ENCODE peak calls at places on chromosomes 3 and 15, in nine cellular contexts. H is ovary, K is sigmoid colon, E is stomach, T is transverse colon, X is A549, Y is upper lobe of left lung, G is suprapubic skin, R is GM12878. I is an unnamed sample.

GRCh38 chr15:66007663-66008262 is 138.5 kb downstream of the RAB11A start:
- DNase-seq in H (no peak), K (no peak), E (no peak), T (no peak), X (no peak), Y (no peak), G (no peak), R (peak), I (no peak)

GRCh38 chr3:196431193-196432136 is 762 bp downstream of the UBXN7 start:
- DNase-seq in H (peak), K (peak), E (no peak), T (peak), X (peak), Y (peak), G (no peak), R (no peak), I (no peak)

GRCh38 chr15:65666257-65666656 is 44.5 kb downstream of the SLC24A1 start:
- DNase-seq in H (no peak), K (no peak), E (no peak), T (no peak), X (peak), Y (no peak), G (no peak), R (no peak), I (no peak)

GRCh38 chr3:96331341-96331740 is 483.1 kb upstream of the EPHA6 start:
- DNase-seq in H (no peak), K (no peak), E (no peak), T (no peak), X (peak), Y (no peak), G (no peak), R (no peak), I (no peak)

GRCh38 chr15:75143738-75144334 is 57.8 kb upstream of the C15orf39 start:
- DNase-seq in H (no peak), K (no peak), E (no peak), T (no peak), X (no peak), Y (no peak), G (no peak), R (no peak), I (no peak)

GRCh38 chr15:84001037-84001436 is 234.5 kb upstream of the GOLGA6L4 start:
- DNase-seq in H (no peak), K (no peak), E (no peak), T (no peak), X (no peak), Y (no peak), G (no peak), R (no peak), I (no peak)

GRCh38 chr3:58207954-58208353 is 2.8 kb downstream of the DNASE1L3 start:
- DNase-seq in H (no peak), K (no peak), E (no peak), T (no peak), X (no peak), Y (no peak), G (peak), R (no peak), I (no peak)

GRCh38 chr15:38085104-38085503 is 150.7 kb downstream of the TMCO5A start:
- DNase-seq in H (no peak), K (no peak), E (no peak), T (no peak), X (no peak), Y (no peak), G (no peak), R (peak), I (no peak)

GRCh38 chr3:149879872-149880271 is 66.9 kb downstream of the RNF13 start:
- DNase-seq in H (peak), K (peak), E (peak), T (peak), X (peak), Y (peak), G (peak), R (no peak), I (peak)

GRCh38 chr15:100095896-100096600 is 245.7 kb downstream of the ADAMTS17 start:
- DNase-seq in H (no peak), K (no peak), E (no peak), T (no peak), X (no peak), Y (no peak), G (no peak), R (no peak), I (no peak)

GRCh38 chr3:165464736-165465135 is 268.6 kb upstream of the SLITRK3 start:
- DNase-seq in H (no peak), K (no peak), E (no peak), T (no peak), X (peak), Y (no peak), G (no peak), R (no peak), I (no peak)

GRCh38 chr3:156603379-156604017 is 48.6 kb upstream of the SSR3 start:
- DNase-seq in H (no peak), K (no peak), E (no peak), T (no peak), X (no peak), Y (no peak), G (no peak), R (no peak), I (no peak)

GRCh38 chr3:156604064-156604641 is 49.2 kb upstream of the SSR3 start:
- DNase-seq in H (no peak), K (no peak), E (no peak), T (no peak), X (no peak), Y (no peak), G (no peak), R (no peak), I (no peak)

GRCh38 chr3:156606729-156607128 is 51.8 kb upstream of the SSR3 start:
- DNase-seq in H (no peak), K (no peak), E (no peak), T (no peak), X (no peak), Y (no peak), G (no peak), R (no peak), I (no peak)

GRCh38 chr3:156604642-156605144 is 49.8 kb upstream of the SSR3 start:
- DNase-seq in H (no peak), K (no peak), E (no peak), T (no peak), X (no peak), Y (no peak), G (no peak), R (no peak), I (no peak)

GRCh38 chr3:156605686-156606605 is 51.0 kb upstream of the SSR3 start:
- DNase-seq in H (peak), K (peak), E (peak), T (peak), X (no peak), Y (peak), G (no peak), R (no peak), I (peak)
- H3K4me3 ChIP-seq in H (peak), K (peak), E (peak), T (peak), X (peak), Y (peak), G (peak), R (peak), I (peak)

GRCh38 chr3:133152821-133153220 is 114.6 kb downstream of the TMEM108 start:
- DNase-seq in H (no peak), K (no peak), E (no peak), T (no peak), X (no peak), Y (no peak), G (no peak), R (no peak), I (no peak)

GRCh38 chr3:133157716-133158115 is 119.5 kb downstream of the TMEM108 start:
- DNase-seq in H (no peak), K (no peak), E (no peak), T (no peak), X (no peak), Y (no peak), G (no peak), R (no peak), I (no peak)

GRCh38 chr3:133153382-133153781 is 115.2 kb downstream of the TMEM108 start:
- DNase-seq in H (no peak), K (no peak), E (no peak), T (no peak), X (no peak), Y (no peak), G (no peak), R (no peak), I (no peak)

GRCh38 chr3:133152056-133152455 is 113.9 kb downstream of the TMEM108 start:
- DNase-seq in H (no peak), K (no peak), E (no peak), T (no peak), X (no peak), Y (no peak), G (no peak), R (no peak), I (no peak)
- TF ChIP-seq EP300 in H (no peak), K (no peak), E (no peak), T (no peak), X (no peak), Y (no peak), G (no peak), R (no peak), I (no peak)

GRCh38 chr3:98890960-98891910 is 10.3 kb downstream of the DCBLD2 start:
- DNase-seq in H (no peak), K (no peak), E (no peak), T (no peak), X (no peak), Y (no peak), G (no peak), R (no peak), I (no peak)
- H3K4me3 ChIP-seq in H (no peak), K (no peak), E (no peak), T (no peak), X (peak), Y (no peak), G (no peak), R (no peak), I (no peak)

GRCh38 chr3:194364652-194365434 is 4.7 kb downstream of the LRRC15 start:
- DNase-seq in H (peak), K (no peak), E (no peak), T (peak), X (no peak), Y (no peak), G (no peak), R (no peak), I (no peak)
- TF ChIP-seq EP300 in H (no peak), K (no peak), E (no peak), T (no peak), X (no peak), Y (no peak), G (no peak), R (no peak), I (no peak)

GRCh38 chr15:60272623-60273022 is 125.2 kb downstream of the ANXA2 start:
- DNase-seq in H (no peak), K (no peak), E (no peak), T (no peak), X (no peak), Y (no peak), G (no peak), R (no peak), I (no peak)
- H3K4me3 ChIP-seq in H (no peak), K (no peak), E (no peak), T (no peak), X (no peak), Y (no peak), G (no peak), R (no peak), I (no peak)

I was measured in tibial nerve.